ENCODE peak calls at places on chromosomes 13 and 19, in eight cellular contexts. G, T, J, S, N, D, M and B are unnamed samples.

GRCh38 chr19:3222709-3223108 is 1.8 kb upstream of the CELF5 start:
- DNase-seq in D (no peak), N (no peak), G (no peak), T (no peak), J (no peak), S (no peak), M (no peak), B (no peak)

GRCh38 chr19:41265376-41266153 is 1.4 kb downstream of the HNRNPUL1 start:
- DNase-seq in N (no peak), D (no peak), T (peak), J (peak), S (no peak), M (no peak), G (no peak), B (no peak)

GRCh38 chr13:46641274-46642081 is 88.5 kb downstream of the LRCH1 start:
- DNase-seq in G (no peak), N (no peak), D (no peak), M (no peak), J (no peak), T (no peak), S (no peak), B (no peak)

GRCh38 chr19:18798384-18799352 is 7.6 kb upstream of the COMP start:
- DNase-seq in G (no peak), T (peak), N (no peak), M (no peak), D (no peak), J (peak), S (no peak), B (no peak)

GRCh38 chr13:106276876-106277275 is 258.6 kb downstream of the EFNB2 start:
- DNase-seq in D (no peak), G (no peak), M (no peak), J (no peak), T (no peak), S (peak), N (no peak), B (no peak)

GRCh38 chr19:46404039-46404883 is 9.1 kb downstream of the CCDC8 start:
- DNase-seq in N (peak), M (peak), S (no peak), D (no peak), G (no peak), J (peak), T (peak), B (no peak)

GRCh38 chr13:40895715-40896184 is 106.3 kb downstream of the SLC25A15 start:
- DNase-seq in M (no peak), S (no peak), D (no peak), G (no peak), T (no peak), N (no peak), J (no peak), B (no peak)

GRCh38 chr19:1540353-1540925 is 16.6 kb downstream of the PLK5 start:
- DNase-seq in G (no peak), M (no peak), N (no peak), T (no peak), J (no peak), S (no peak), D (no peak), B (no peak)

GRCh38 chr13:105474983-105475382 is 1060.5 kb downstream of the EFNB2 start:
- DNase-seq in N (no peak), S (no peak), M (peak), T (no peak), D (no peak), G (no peak), J (no peak), B (no peak)

GRCh38 chr19:56134655-56134922 is 6.5 kb upstream of the ZNF444 start:
- DNase-seq in S (no peak), D (no peak), G (no peak), M (no peak), N (no peak), J (no peak), T (no peak), B (no peak)